ENCODE peak calls at places on chromosomes 7 and 10, in four cellular contexts. B is WTC11, M is HepG2, H is endothelial cell of umbilical vein. L is an unnamed sample.

GRCh38 chr7:29969706-29970105 is 19.9 kb downstream of the SCRN1 start:
- DNase-seq in H (no peak), B (no peak), M (no peak), L (no peak)

GRCh38 chr10:75397571-75397921 is 4.0 kb downstream of the ZNF503 start:
- DNase-seq in H (peak), B (no peak), M (no peak), L (no peak)

GRCh38 chr10:7984896-7985295 is 69.6 kb upstream of the GATA3 start:
- DNase-seq in B (no peak), M (no peak), H (no peak), L (no peak)

GRCh38 chr10:119251315-119251708 is 43.9 kb downstream of the GRK5 start:
- DNase-seq in H (peak), M (no peak), B (no peak), L (no peak)

GRCh38 chr7:31497501-31497900 is 16.4 kb upstream of the ITPRID1 start:
- DNase-seq in H (no peak), B (no peak), M (no peak), L (no peak)

GRCh38 chr7:14691034-14691433 is 211.5 kb downstream of the DGKB start:
- DNase-seq in H (no peak), M (no peak), B (no peak), L (no peak)

GRCh38 chr10:3879073-3879472 is 94.1 kb upstream of the KLF6 start:
- DNase-seq in B (no peak), H (no peak), M (peak), L (no peak)

GRCh38 chr10:93061594-93062498 is 1.2 kb downstream of the CYP26C1 start:
- DNase-seq in H (no peak), B (no peak), M (no peak), L (no peak)

GRCh38 chr10:35933940-35934636 is 292.0 kb upstream of the FZD8 start:
- DNase-seq in M (no peak), B (no peak), H (no peak), L (no peak)

GRCh38 chr10:98636921-98637329 is 190.2 kb upstream of the HPS1 start:
- DNase-seq in H (no peak), M (no peak), B (no peak), L (no peak)

GRCh38 chr7:43291789-43292188 is 179.3 kb downstream of the HECW1 start:
- DNase-seq in M (no peak), B (no peak), H (no peak), L (no peak)

GRCh38 chr10:89209718-89210117 is 2.6 kb upstream of the CH25H start:
- DNase-seq in M (no peak), B (no peak), H (no peak), L (no peak)

DNA sequence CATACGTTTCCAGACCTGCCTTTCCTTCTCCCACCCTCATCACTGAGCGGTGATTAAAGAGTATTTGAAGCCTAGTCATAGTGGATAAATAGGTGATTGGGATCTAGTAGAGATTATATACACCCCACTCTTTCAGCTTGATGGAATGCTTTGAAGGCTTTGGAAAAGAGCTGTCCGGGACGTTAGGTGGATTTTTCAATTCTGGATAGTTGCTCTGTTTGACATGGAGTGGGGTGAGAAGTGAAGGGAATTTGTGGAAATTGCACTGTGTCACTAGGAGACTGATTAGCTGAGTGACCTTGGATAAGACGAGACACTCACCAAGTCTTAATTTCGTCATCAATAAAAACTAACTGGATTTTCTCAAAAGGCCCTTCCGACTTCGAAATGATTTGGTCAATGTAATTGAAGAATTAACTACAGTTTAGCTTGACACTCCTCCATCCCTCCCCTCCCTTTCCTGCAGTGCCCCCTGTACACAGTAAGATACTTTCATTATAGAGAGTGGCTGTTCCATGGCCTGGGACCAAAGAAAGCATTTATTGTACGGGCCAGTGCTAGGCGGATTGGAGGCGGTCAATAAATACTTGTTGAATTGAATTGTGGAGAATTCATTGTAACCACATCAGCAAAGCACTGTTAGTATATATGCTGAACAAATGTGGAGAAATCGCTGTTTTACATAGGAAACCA is 959 bp downstream of the ZKSCAN1 start:
- DNase-seq in H (peak), M (peak), B (no peak), L (no peak)
- TF ChIP-seq JUN in H (no peak), M (no peak), B (no peak), L (no peak)

DNA sequence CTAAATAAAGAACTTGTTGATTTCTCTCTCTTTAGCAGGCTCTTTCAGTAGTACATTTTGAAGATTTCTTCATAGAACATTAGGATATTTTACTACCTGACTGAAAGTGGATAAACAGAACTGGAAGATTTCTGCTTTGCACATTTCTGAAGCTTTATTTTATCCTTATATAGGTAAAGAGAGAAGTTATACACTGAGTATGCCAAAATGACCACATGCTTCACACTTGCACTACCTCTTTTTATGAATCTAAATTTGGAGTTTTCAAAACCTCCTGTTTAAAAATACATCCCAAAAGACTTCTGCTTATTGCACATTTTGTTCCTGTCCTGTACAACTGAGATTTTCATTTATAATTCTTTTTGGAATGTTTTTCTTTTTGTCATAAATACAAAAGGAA is 197.4 kb upstream of the PRPS1L1 start:
- DNase-seq in B (no peak), M (no peak), H (no peak), L (no peak)
- TF ChIP-seq JUN in B (no peak), M (no peak), H (no peak), L (no peak)

GRCh38 chr10:94500063-94500462 is 45.5 kb upstream of the HELLS start:
- DNase-seq in B (no peak), M (peak), H (no peak), L (peak)
- TF ChIP-seq JUN in B (no peak), M (no peak), H (no peak), L (no peak)

GRCh38 chr7:28649189-28649588 is 236.9 kb downstream of the CREB5 start:
- DNase-seq in B (no peak), H (no peak), M (no peak), L (no peak)
- TF ChIP-seq JUN in B (no peak), H (no peak), M (no peak), L (no peak)

DNA sequence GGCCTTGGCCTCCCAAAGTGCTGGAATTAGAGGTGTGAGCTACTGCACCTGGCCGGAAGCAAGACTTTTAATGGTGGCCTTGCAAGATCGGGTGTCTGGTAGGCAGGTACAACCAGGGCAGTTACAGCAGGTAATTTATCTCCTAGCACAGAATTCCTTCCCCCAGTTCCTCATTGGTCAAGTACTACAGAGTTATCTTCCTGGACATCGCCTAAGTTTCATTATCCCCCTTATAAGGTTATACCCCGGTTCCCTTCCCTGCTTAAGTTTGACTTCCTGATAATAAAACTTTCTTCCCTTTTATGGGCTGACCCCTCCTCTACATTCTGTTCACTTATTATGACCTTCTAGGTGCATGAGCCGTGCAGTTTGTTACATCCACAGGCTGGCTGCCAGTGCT is 19.0 kb upstream of the CYP3A43 start:
- DNase-seq in M (no peak), H (no peak), B (no peak), L (no peak)
- TF ChIP-seq JUN in M (no peak), H (no peak), B (no peak), L (no peak)

GRCh38 chr7:151280388-151281019 is 32.0 kb upstream of the SMARCD3 start:
- DNase-seq in H (no peak), M (no peak), B (no peak), L (no peak)

GRCh38 chr7:151281686-151282085 is 33.2 kb upstream of the SMARCD3 start:
- DNase-seq in B (no peak), H (no peak), M (no peak), L (no peak)

GRCh38 chr7:151277631-151278030 is 29.1 kb upstream of the SMARCD3 start:
- DNase-seq in M (no peak), H (no peak), B (no peak), L (no peak)

GRCh38 chr7:151278949-151279348 is 30.5 kb upstream of the SMARCD3 start:
- DNase-seq in B (no peak), H (no peak), M (no peak), L (no peak)

DNA sequence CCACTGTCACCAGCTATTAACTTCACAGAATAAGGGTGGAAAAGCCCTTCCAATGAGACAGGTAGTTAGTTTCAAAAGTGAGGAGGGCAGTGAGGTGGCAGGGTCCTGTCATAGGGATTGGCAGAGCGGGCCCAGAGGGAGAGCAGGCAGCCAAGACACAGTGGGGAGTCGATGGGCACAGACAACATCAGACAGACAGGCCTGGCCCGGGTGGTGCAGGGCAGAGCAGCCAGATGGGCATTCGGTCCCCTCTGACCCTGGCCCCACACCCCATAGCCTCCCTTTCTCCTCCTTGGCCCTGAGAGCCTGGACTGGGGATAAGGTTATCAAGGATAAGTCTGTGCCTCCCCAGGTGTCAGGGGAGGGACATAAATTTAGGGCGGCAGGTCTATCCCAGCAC is 31.4 kb upstream of the SMARCD3 start:
- DNase-seq in B (no peak), H (no peak), M (no peak), L (no peak)
- TF ChIP-seq JUN in B (no peak), H (no peak), M (no peak), L (no peak)

GRCh38 chr7:140928491-140929309 is 4.0 kb upstream of the BRAF start:
- DNase-seq in B (no peak), M (no peak), H (no peak), L (no peak)
- TF ChIP-seq JUN in B (no peak), M (no peak), H (no peak), L (no peak)

GRCh38 chr7:2803342-2803692 is 40.8 kb downstream of the GNA12 start:
- DNase-seq in M (no peak), B (no peak), H (no peak), L (no peak)
- TF ChIP-seq JUN in M (no peak), B (no peak), H (no peak), L (no peak)

GRCh38 chr7:25790261-25790660 is 361.7 kb upstream of the NFE2L3 start:
- DNase-seq in M (no peak), B (no peak), H (no peak), L (no peak)
- TF ChIP-seq JUN in M (no peak), B (no peak), H (no peak), L (no peak)

DNA sequence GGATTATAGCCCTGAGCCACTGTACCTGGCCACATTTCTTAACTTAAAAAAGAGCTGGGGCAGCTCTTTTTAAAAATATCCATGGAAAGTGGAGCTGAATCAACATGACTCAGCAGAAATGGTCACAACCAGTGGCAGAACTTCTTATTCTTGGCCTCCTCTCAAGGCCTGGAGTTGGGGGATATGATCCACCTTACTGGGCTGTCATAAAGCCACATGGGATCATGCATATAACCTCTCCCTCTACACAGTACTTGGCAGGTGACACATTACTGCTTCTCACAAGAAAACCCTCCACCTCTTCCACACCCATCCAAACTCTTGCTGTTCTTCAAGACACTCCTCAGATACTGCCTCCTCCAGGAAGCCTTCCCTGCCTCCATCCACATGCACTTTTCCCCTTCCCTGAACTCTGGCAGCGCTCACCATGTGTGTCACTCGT is 85.3 kb downstream of the TBXAS1 start:
- DNase-seq in M (no peak), B (no peak), H (peak), L (no peak)
- TF ChIP-seq JUN in M (no peak), B (no peak), H (no peak), L (no peak)

L was measured in A549.